ENCODE peak calls at places on chromosome 2, in eight cellular contexts. O is AG08395, E is Calu3, D is fibroblast of the conjunctiva, V is GM12865, J is fibroblast of mammary gland, W is choroid plexus epithelial cell, G is T follicular helper cell. K is an unnamed sample.

GRCh38 chr2:109675666-109676345 is 61.6 kb downstream of the SOWAHC start:
- DNase-seq in O (no peak), E (no peak), D (no peak), V (no peak), J (no peak), W (no peak), G (no peak), K (no peak)

GRCh38 chr2:184187421-184187971 is 410.8 kb upstream of the ZNF804A start:
- DNase-seq in O (no peak), E (no peak), D (no peak), V (no peak), J (no peak), W (no peak), G (no peak), K (no peak)

GRCh38 chr2:129658430-129658829 is 321.0 kb upstream of the RAB6C start:
- DNase-seq in O (no peak), E (no peak), D (no peak), V (no peak), J (no peak), W (no peak), G (no peak), K (no peak)

GRCh38 chr2:224084266-224084892 is 45.3 kb upstream of the SERPINE2 start:
- DNase-seq in O (no peak), E (no peak), D (no peak), V (no peak), J (no peak), W (no peak), G (no peak), K (no peak)

GRCh38 chr2:64204006-64204632 is 59.9 kb upstream of the PELI1 start:
- DNase-seq in O (no peak), E (peak), D (no peak), V (peak), J (peak), W (peak), G (peak), K (no peak)

GRCh38 chr2:163613155-163613554 is 122.7 kb downstream of the FIGN start:
- DNase-seq in O (no peak), E (no peak), D (no peak), V (no peak), J (no peak), W (no peak), G (no peak), K (no peak)

GRCh38 chr2:55581875-55582547 is 35.4 kb downstream of the PPP4R3B start:
- DNase-seq in O (no peak), E (no peak), D (peak), V (no peak), J (peak), W (no peak), G (no peak), K (no peak)

GRCh38 chr2:72204782-72205545 is 57.3 kb upstream of the CYP26B1 start:
- DNase-seq in O (no peak), E (no peak), D (no peak), V (no peak), J (peak), W (peak), G (no peak), K (no peak)

GRCh38 chr2:45172993-45173392 is 163.7 kb upstream of the SIX2 start:
- DNase-seq in O (no peak), E (no peak), D (no peak), V (no peak), J (peak), W (no peak), G (no peak), K (no peak)

GRCh38 chr2:32947484-32948143 is 861 bp downstream of the LTBP1 start:
- DNase-seq in O (peak), E (peak), D (peak), V (peak), J (peak), W (peak), G (no peak), K (peak)

GRCh38 chr2:227822416-227823003 is 8.9 kb downstream of the CCL20 start:
- DNase-seq in O (no peak), E (no peak), D (no peak), V (no peak), J (peak), W (no peak), G (no peak), K (no peak)

GRCh38 chr2:20179755-20180594 is 45.0 kb downstream of the SDC1 start:
- DNase-seq in O (no peak), E (peak), D (no peak), V (no peak), J (no peak), W (no peak), G (no peak), K (peak)

GRCh38 chr2:162963156-162963555 is 124.6 kb upstream of the KCNH7 start:
- DNase-seq in O (no peak), E (no peak), D (no peak), V (no peak), J (no peak), W (no peak), G (no peak), K (no peak)

GRCh38 chr2:83517727-83518368 is 941.2 kb downstream of the SUCLG1 start:
- DNase-seq in O (no peak), E (no peak), D (no peak), V (no peak), J (no peak), W (no peak), G (no peak), K (no peak)

GRCh38 chr2:3635171-3636008 is 22.6 kb upstream of the ALLC start:
- DNase-seq in O (peak), E (no peak), D (no peak), V (no peak), J (no peak), W (no peak), G (no peak), K (no peak)

GRCh38 chr2:5111581-5111980 is 580.6 kb upstream of the SOX11 start:
- DNase-seq in O (no peak), E (no peak), D (no peak), V (no peak), J (no peak), W (peak), G (no peak), K (no peak)

GRCh38 chr2:164717000-164717597 is 95.8 kb upstream of the GRB14 start:
- DNase-seq in O (no peak), E (peak), D (no peak), V (no peak), J (peak), W (peak), G (no peak), K (no peak)

GRCh38 chr2:128236491-128237035 is 82.1 kb downstream of the HS6ST1 start:
- DNase-seq in O (peak), E (no peak), D (no peak), V (no peak), J (peak), W (peak), G (no peak), K (no peak)

GRCh38 chr2:150295544-150295943 is 191.9 kb downstream of the RND3 start:
- DNase-seq in O (no peak), E (no peak), D (no peak), V (no peak), J (no peak), W (no peak), G (no peak), K (no peak)

GRCh38 chr2:74703373-74703772 is 49.3 kb downstream of the SEMA4F start:
- DNase-seq in O (no peak), E (no peak), D (peak), V (no peak), J (no peak), W (peak), G (no peak), K (no peak)

GRCh38 chr2:77552956-77553355 is 30.8 kb upstream of the LRRTM4 start:
- DNase-seq in O (no peak), E (no peak), D (no peak), V (no peak), J (no peak), W (peak), G (no peak), K (no peak)

GRCh38 chr2:20582600-20583221 is 68.2 kb downstream of the HS1BP3 start:
- DNase-seq in O (no peak), E (no peak), D (no peak), V (no peak), J (no peak), W (no peak), G (no peak), K (no peak)

GRCh38 chr2:28662044-28662443 is 89.6 kb upstream of the PPP1CB start:
- DNase-seq in O (no peak), E (peak), D (no peak), V (no peak), J (no peak), W (no peak), G (no peak), K (no peak)